ENCODE peak calls at places on chromosome 16, in four cellular contexts. One of them, this sample, is unnamed.

GRCh38 chr16:58733248-58733670 is 857 bp downstream of the GOT2 start:
- DNase-seq in AG09309: no peak
- DNase-seq in OCI-LY7: peak; percentile 10
- DNase-seq in fibroblast of lung: peak; percentile 17
- DNase-seq in this sample: no peak

GRCh38 chr16:75433732-75434413 is 570 bp upstream of the CFDP1 start:
- DNase-seq in AG09309: peak; percentile 86
- DNase-seq in OCI-LY7: no peak
- DNase-seq in fibroblast of lung: peak; percentile 95
- DNase-seq in this sample: peak; percentile 91

GRCh38 chr16:80924372-80924978 is 82.2 kb downstream of the CMC2 start:
- DNase-seq in AG09309: no peak
- DNase-seq in OCI-LY7: peak; percentile 12
- DNase-seq in fibroblast of lung: peak; percentile 34
- DNase-seq in this sample: no peak

GRCh38 chr16:86406056-86406455 is 104.3 kb upstream of the FOXF1 start:
- DNase-seq in AG09309: no peak
- DNase-seq in OCI-LY7: no peak
- DNase-seq in fibroblast of lung: peak; percentile 71
- DNase-seq in this sample: no peak

GRCh38 chr16:4477966-4478365 is 1.8 kb downstream of the HMOX2 start:
- DNase-seq in AG09309: no peak
- DNase-seq in OCI-LY7: peak; percentile 33
- DNase-seq in fibroblast of lung: peak; percentile 75
- DNase-seq in this sample: no peak

GRCh38 chr16:30369091-30369937 is 980 bp downstream of the TBC1D10B start:
- DNase-seq in AG09309: no peak
- DNase-seq in OCI-LY7: no peak
- DNase-seq in fibroblast of lung: no peak
- DNase-seq in this sample: no peak

GRCh38 chr16:58713742-58714141 is 20.4 kb downstream of the GOT2 start:
- DNase-seq in AG09309: no peak
- DNase-seq in OCI-LY7: no peak
- DNase-seq in fibroblast of lung: no peak
- DNase-seq in this sample: no peak

GRCh38 chr16:26765087-26765486 is 301.6 kb upstream of the C16orf82 start:
- DNase-seq in AG09309: no peak
- DNase-seq in OCI-LY7: peak; percentile 10
- DNase-seq in fibroblast of lung: no peak
- DNase-seq in this sample: no peak

GRCh38 chr16:84239910-84240309 is at the start of gene KCNG4:
- DNase-seq in AG09309: no peak
- DNase-seq in OCI-LY7: no peak
- DNase-seq in fibroblast of lung: no peak
- DNase-seq in this sample: no peak

GRCh38 chr16:27775254-27775653 is 225.3 kb downstream of the KATNIP start:
- DNase-seq in AG09309: no peak
- DNase-seq in OCI-LY7: no peak
- DNase-seq in fibroblast of lung: no peak
- DNase-seq in this sample: no peak

GRCh38 chr16:67260426-67261063 is 11.8 kb downstream of the SLC9A5 start:
- DNase-seq in AG09309: no peak
- DNase-seq in OCI-LY7: peak; percentile 77
- DNase-seq in fibroblast of lung: peak; percentile 56
- DNase-seq in this sample: no peak

GRCh38 chr16:75237398-75238131 is 13.9 kb downstream of the BCAR1 start:
- DNase-seq in AG09309: no peak
- DNase-seq in OCI-LY7: no peak
- DNase-seq in fibroblast of lung: no peak
- DNase-seq in this sample: no peak

GRCh38 chr16:87495578-87495977 is 2.8 kb upstream of the ZCCHC14 start:
- DNase-seq in AG09309: no peak
- DNase-seq in OCI-LY7: no peak
- DNase-seq in fibroblast of lung: no peak
- DNase-seq in this sample: no peak

GRCh38 chr16:70712359-70712758 is 26.5 kb upstream of the MTSS2 start:
- DNase-seq in AG09309: no peak
- DNase-seq in OCI-LY7: no peak
- DNase-seq in fibroblast of lung: no peak
- DNase-seq in this sample: no peak

GRCh38 chr16:83959621-83960434 is 6.8 kb downstream of the OSGIN1 start:
- DNase-seq in AG09309: no peak
- DNase-seq in OCI-LY7: no peak
- DNase-seq in fibroblast of lung: no peak
- DNase-seq in this sample: no peak

GRCh38 chr16:4316103-4316731 is 350 bp downstream of the GLIS2 start:
- DNase-seq in AG09309: no peak
- DNase-seq in OCI-LY7: no peak
- DNase-seq in fibroblast of lung: no peak
- DNase-seq in this sample: no peak

GRCh38 chr16:64957246-64957645 is 164.6 kb downstream of the CDH11 start:
- DNase-seq in AG09309: no peak
- DNase-seq in OCI-LY7: no peak
- DNase-seq in fibroblast of lung: peak; percentile 51
- DNase-seq in this sample: no peak

GRCh38 chr16:8600144-8600856 is 10.0 kb upstream of the TMEM114 start:
- DNase-seq in AG09309: no peak
- DNase-seq in OCI-LY7: no peak
- DNase-seq in fibroblast of lung: no peak
- DNase-seq in this sample: no peak

GRCh38 chr16:22330326-22330725 is 33.1 kb downstream of the POLR3E start:
- DNase-seq in AG09309: no peak
- DNase-seq in OCI-LY7: no peak
- DNase-seq in fibroblast of lung: no peak
- DNase-seq in this sample: no peak

GRCh38 chr16:75921281-75921680 is 195.0 kb upstream of the CPHXL start:
- DNase-seq in AG09309: no peak
- DNase-seq in OCI-LY7: no peak
- DNase-seq in fibroblast of lung: no peak
- DNase-seq in this sample: no peak

GRCh38 chr16:81808933-81809480 is 29.9 kb downstream of the PLCG2 start:
- DNase-seq in AG09309: no peak
- DNase-seq in OCI-LY7: peak; percentile 95
- DNase-seq in fibroblast of lung: no peak
- DNase-seq in this sample: no peak

GRCh38 chr16:970379-970765 is 412 bp downstream of the LMF1 start:
- DNase-seq in AG09309: no peak
- DNase-seq in OCI-LY7: no peak
- DNase-seq in fibroblast of lung: no peak
- DNase-seq in this sample: no peak

GRCh38 chr16:88383401-88384221 is 852 bp downstream of the ZNF469 start:
- DNase-seq in AG09309: no peak
- DNase-seq in OCI-LY7: no peak
- DNase-seq in fibroblast of lung: peak; percentile 48
- DNase-seq in this sample: no peak

GRCh38 chr16:1929105-1929504 is 10.9 kb upstream of the HS3ST6 start:
- DNase-seq in AG09309: no peak
- DNase-seq in OCI-LY7: peak; percentile 9
- DNase-seq in fibroblast of lung: no peak
- DNase-seq in this sample: no peak

GRCh38 chr16:65739518-65739917 is 617.7 kb upstream of the CDH11 start:
- DNase-seq in AG09309: no peak
- DNase-seq in OCI-LY7: peak; percentile 17
- DNase-seq in fibroblast of lung: no peak
- DNase-seq in this sample: no peak

GRCh38 chr16:75320435-75320834 is 69.0 kb upstream of the BCAR1 start:
- DNase-seq in AG09309: no peak
- DNase-seq in OCI-LY7: peak; percentile 16
- DNase-seq in fibroblast of lung: no peak
- DNase-seq in this sample: no peak

GRCh38 chr16:68065716-68066305 is 19.4 kb upstream of the NFATC3 start:
- DNase-seq in AG09309: peak; percentile 37
- DNase-seq in OCI-LY7: no peak
- DNase-seq in fibroblast of lung: peak; percentile 86
- DNase-seq in this sample: no peak

GRCh38 chr16:81634380-81635121 is 144.5 kb upstream of the PLCG2 start:
- DNase-seq in AG09309: no peak
- DNase-seq in OCI-LY7: no peak
- DNase-seq in fibroblast of lung: peak; percentile 74
- DNase-seq in this sample: no peak

DNA sequence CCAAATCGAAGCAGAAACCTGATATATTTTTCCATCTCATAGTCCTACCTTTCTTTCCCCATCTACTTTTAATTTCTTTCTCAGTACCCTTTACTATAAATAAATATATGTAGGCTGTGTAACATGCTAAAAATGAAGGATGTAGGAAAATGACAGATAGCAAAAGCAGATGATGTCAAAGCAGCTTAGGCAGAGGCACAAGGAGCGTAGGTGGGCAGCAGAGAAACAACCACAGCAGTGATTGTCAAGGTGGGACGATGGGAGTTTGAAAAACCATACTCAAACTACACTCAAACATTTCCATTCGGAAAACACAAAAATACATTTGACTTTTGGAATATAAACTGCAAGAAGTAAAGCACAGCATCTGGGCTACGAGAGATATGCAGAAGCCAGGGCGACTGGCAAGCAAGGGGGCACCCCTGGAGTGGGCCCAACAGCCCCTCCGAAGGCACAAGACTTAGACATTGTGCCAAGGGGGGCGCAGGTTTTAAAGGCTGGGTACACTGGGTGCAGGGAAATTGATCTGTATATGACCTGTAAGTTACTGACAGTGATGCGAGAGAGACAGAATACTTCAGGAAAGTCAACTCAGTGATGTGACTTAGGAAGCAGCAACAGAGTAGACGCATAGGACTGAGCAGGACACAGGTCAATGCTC is 31.1 kb downstream of the SNN start:
- DNase-seq in AG09309: no peak
- DNase-seq in OCI-LY7: no peak
- DNase-seq in fibroblast of lung: no peak
- DNase-seq in this sample: no peak
- H3K4me3 ChIP-seq in AG09309: no peak overlapping the region
- H3K4me3 ChIP-seq in OCI-LY7: no peak overlapping the region
- H3K4me3 ChIP-seq in fibroblast of lung: no peak overlapping the region
- H3K4me3 ChIP-seq in this sample: no peak overlapping the region

GRCh38 chr16:89445166-89445565 is 45.2 kb downstream of the ANKRD11 start:
- DNase-seq in AG09309: no peak
- DNase-seq in OCI-LY7: no peak
- DNase-seq in fibroblast of lung: no peak
- DNase-seq in this sample: no peak

GRCh38 chr16:89446975-89447293 is 43.4 kb downstream of the ANKRD11 start:
- DNase-seq in AG09309: no peak
- DNase-seq in OCI-LY7: no peak
- DNase-seq in fibroblast of lung: no peak
- DNase-seq in this sample: no peak

GRCh38 chr16:89448656-89449055 is 41.7 kb downstream of the ANKRD11 start:
- DNase-seq in AG09309: no peak
- DNase-seq in OCI-LY7: no peak
- DNase-seq in fibroblast of lung: no peak
- DNase-seq in this sample: no peak

GRCh38 chr16:89444151-89444723 is 46.1 kb downstream of the ANKRD11 start:
- DNase-seq in AG09309: no peak
- DNase-seq in OCI-LY7: no peak
- DNase-seq in fibroblast of lung: no peak
- DNase-seq in this sample: no peak

DNA sequence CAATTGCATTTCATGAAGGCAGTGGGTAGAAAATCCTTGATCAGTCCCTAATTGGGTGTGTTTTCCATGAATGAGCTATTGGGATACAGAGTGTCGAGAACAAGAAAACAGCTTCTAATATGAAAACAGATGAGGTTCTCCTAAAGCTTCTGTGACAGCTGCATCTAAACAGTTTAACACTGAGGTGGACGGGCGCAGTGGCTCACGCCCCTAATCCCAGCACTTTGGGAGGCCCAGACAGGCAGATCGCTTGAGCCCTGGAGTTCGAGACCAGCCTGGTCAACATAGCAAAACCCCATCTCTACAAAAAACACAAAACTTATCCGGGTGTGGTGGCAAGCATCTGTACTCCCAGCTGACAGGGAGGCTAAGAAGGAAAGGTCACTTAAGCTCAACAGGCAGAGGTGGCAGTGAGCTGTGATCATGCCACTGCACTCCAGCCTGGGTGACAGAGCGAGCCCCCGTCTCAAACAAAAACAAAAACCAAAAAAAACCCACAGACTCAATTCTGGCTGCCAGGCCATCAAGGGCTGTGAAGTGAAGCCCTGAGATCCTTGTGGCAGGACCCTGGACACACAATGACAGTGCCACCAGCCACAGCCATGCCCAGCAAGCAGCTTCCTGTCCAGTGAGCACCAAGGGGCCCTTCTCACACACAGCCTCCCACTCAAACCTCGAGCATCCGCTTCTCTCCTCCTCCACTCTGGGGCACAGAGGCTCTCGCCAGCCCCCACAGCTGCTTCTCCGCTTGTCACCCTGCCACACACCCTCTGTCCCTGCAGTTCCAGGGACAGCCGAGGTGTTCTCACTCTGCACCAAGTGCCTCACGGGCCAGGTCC is 44.0 kb downstream of the ANKRD11 start:
- DNase-seq in AG09309: no peak
- DNase-seq in OCI-LY7: no peak
- DNase-seq in fibroblast of lung: no peak
- DNase-seq in this sample: no peak
- H3K4me3 ChIP-seq in AG09309: no peak overlapping the region
- H3K4me3 ChIP-seq in OCI-LY7: no peak overlapping the region
- H3K4me3 ChIP-seq in fibroblast of lung: no peak overlapping the region
- H3K4me3 ChIP-seq in this sample: no peak overlapping the region

GRCh38 chr16:19683453-19684236 is 34.4 kb downstream of the KNOP1 start:
- DNase-seq in AG09309: no peak
- DNase-seq in OCI-LY7: no peak
- DNase-seq in fibroblast of lung: no peak
- DNase-seq in this sample: no peak
- H3K4me3 ChIP-seq in AG09309: no peak overlapping the region
- H3K4me3 ChIP-seq in OCI-LY7: no peak overlapping the region
- H3K4me3 ChIP-seq in fibroblast of lung: no peak overlapping the region
- H3K4me3 ChIP-seq in this sample: no peak overlapping the region

GRCh38 chr16:53707671-53708070 is 3.7 kb downstream of the FTO start:
- DNase-seq in AG09309: no peak
- DNase-seq in OCI-LY7: no peak
- DNase-seq in fibroblast of lung: no peak
- DNase-seq in this sample: peak; percentile 19
- H3K4me3 ChIP-seq in AG09309: no peak overlapping the region
- H3K4me3 ChIP-seq in OCI-LY7: no peak overlapping the region
- H3K4me3 ChIP-seq in fibroblast of lung: no peak overlapping the region
- H3K4me3 ChIP-seq in this sample: no peak overlapping the region